ENCODE peak calls at places on chromosomes 4 and X, in four cellular contexts. One of them, this sample, is unnamed.

GRCh38 chrX:68832101-68832416 is 3.2 kb downstream of the EFNB1 start:
- DNase-seq in fibroblast of lung: peak
- DNase-seq in upper lobe of left lung: no peak
- DNase-seq in lung: no peak
- DNase-seq in this sample: no peak

GRCh38 chr4:8507251-8507570 is 66.6 kb downstream of the TRMT44 start:
- DNase-seq in lung: no peak
- DNase-seq in fibroblast of lung: no peak
- DNase-seq in upper lobe of left lung: no peak
- DNase-seq in this sample: no peak

GRCh38 chr4:40317921-40318658 is 17.0 kb upstream of the CHRNA9 start:
- DNase-seq in fibroblast of lung: no peak
- DNase-seq in upper lobe of left lung: no peak
- DNase-seq in lung: no peak
- DNase-seq in this sample: no peak

GRCh38 chrX:155767101-155767878 is 113.9 kb upstream of the VAMP7 start:
- DNase-seq in lung: peak
- DNase-seq in upper lobe of left lung: peak
- DNase-seq in fibroblast of lung: peak
- DNase-seq in this sample: no peak

GRCh38 chr4:138308421-138308820 is 66.3 kb upstream of the SLC7A11 start:
- DNase-seq in upper lobe of left lung: no peak
- DNase-seq in lung: no peak
- DNase-seq in fibroblast of lung: no peak
- DNase-seq in this sample: no peak

GRCh38 chr4:140884431-140885058 is 128.4 kb upstream of the TBC1D9 start:
- DNase-seq in lung: peak
- DNase-seq in upper lobe of left lung: no peak
- DNase-seq in fibroblast of lung: peak
- DNase-seq in this sample: no peak

GRCh38 chr4:24598025-24598424 is 13.7 kb upstream of the DHX15 start:
- DNase-seq in lung: peak
- DNase-seq in upper lobe of left lung: no peak
- DNase-seq in fibroblast of lung: no peak
- DNase-seq in this sample: no peak

GRCh38 chrX:153477039-153477438 is 6.7 kb upstream of the HAUS7 start:
- DNase-seq in fibroblast of lung: peak
- DNase-seq in upper lobe of left lung: no peak
- DNase-seq in lung: no peak
- DNase-seq in this sample: no peak

GRCh38 chrX:66698273-66699204 is 59.7 kb upstream of the EDA2R start:
- DNase-seq in upper lobe of left lung: no peak
- DNase-seq in lung: no peak
- DNase-seq in fibroblast of lung: no peak
- DNase-seq in this sample: no peak
- H3K4me3 ChIP-seq in upper lobe of left lung: no peak
- H3K4me3 ChIP-seq in lung: no peak
- H3K4me3 ChIP-seq in fibroblast of lung: no peak
- H3K4me3 ChIP-seq in this sample: no peak

DNA sequence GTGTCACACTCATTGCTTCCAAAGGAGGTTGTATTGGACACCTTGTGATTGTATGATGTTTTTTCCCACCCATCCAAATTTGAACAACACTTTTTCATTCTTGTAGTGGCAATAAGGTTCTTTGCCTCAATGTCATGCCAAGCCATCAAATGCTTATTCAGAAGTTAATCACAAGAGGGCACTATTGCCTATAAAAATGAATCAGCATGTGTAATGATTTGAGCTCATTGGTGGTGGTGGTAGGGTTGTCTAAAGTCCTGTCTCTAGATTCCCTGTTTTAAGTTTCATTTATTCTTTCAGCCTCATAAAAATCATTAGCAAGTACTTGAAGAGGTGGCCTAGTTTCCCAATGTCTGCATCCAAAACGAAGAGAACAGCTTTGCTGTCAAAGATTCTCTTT is 37.0 kb downstream of the IRS4 start:
- DNase-seq in lung: no peak
- DNase-seq in upper lobe of left lung: no peak
- DNase-seq in fibroblast of lung: peak
- DNase-seq in this sample: no peak
- TF ChIP-seq CTCF in lung: no peak
- TF ChIP-seq CTCF in upper lobe of left lung: peak
- TF ChIP-seq CTCF in fibroblast of lung: peak
- TF ChIP-seq CTCF in this sample: no peak

GRCh38 chr4:119039160-119039559 is 96.5 kb upstream of the MYOZ2 start:
- DNase-seq in lung: no peak
- DNase-seq in upper lobe of left lung: no peak
- DNase-seq in fibroblast of lung: no peak
- DNase-seq in this sample: no peak

GRCh38 chr4:119040261-119040660 is 95.4 kb upstream of the MYOZ2 start:
- DNase-seq in lung: no peak
- DNase-seq in fibroblast of lung: no peak
- DNase-seq in upper lobe of left lung: no peak
- DNase-seq in this sample: no peak

GRCh38 chr4:119039779-119040178 is 95.9 kb upstream of the MYOZ2 start:
- DNase-seq in upper lobe of left lung: peak
- DNase-seq in lung: no peak
- DNase-seq in fibroblast of lung: no peak
- DNase-seq in this sample: no peak

GRCh38 chr4:119041951-119042560 is 93.6 kb upstream of the MYOZ2 start:
- DNase-seq in upper lobe of left lung: no peak
- DNase-seq in fibroblast of lung: peak
- DNase-seq in lung: peak
- DNase-seq in this sample: peak

DNA sequence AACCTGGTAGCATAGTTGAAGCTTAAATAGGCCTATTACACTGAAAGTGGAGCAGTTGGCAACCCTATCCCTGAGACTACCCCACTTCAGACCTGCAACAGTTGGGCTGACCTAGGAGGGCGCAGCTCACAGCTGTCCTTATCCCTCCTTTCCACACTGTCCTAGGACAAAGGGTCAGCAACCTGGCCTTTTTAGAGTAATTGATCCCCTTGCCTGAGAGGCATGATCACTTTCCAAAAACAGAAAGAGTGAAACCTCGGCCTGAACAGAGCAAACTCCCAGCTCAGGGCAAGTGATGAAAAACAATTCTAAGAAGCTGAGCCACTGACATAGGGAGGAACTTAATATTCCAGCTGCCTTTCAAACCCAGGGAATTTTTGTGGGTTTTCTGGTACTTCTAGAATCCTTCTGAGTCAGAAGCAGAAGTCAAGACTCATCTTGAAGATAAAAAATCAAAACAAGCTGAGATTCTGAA is 94.9 kb upstream of the MYOZ2 start:
- DNase-seq in upper lobe of left lung: no peak
- DNase-seq in fibroblast of lung: peak
- DNase-seq in lung: no peak
- DNase-seq in this sample: no peak
- H3K27ac ChIP-seq in upper lobe of left lung: peak
- H3K27ac ChIP-seq in fibroblast of lung: peak
- H3K27ac ChIP-seq in lung: peak
- H3K27ac ChIP-seq in this sample: no peak

DNA sequence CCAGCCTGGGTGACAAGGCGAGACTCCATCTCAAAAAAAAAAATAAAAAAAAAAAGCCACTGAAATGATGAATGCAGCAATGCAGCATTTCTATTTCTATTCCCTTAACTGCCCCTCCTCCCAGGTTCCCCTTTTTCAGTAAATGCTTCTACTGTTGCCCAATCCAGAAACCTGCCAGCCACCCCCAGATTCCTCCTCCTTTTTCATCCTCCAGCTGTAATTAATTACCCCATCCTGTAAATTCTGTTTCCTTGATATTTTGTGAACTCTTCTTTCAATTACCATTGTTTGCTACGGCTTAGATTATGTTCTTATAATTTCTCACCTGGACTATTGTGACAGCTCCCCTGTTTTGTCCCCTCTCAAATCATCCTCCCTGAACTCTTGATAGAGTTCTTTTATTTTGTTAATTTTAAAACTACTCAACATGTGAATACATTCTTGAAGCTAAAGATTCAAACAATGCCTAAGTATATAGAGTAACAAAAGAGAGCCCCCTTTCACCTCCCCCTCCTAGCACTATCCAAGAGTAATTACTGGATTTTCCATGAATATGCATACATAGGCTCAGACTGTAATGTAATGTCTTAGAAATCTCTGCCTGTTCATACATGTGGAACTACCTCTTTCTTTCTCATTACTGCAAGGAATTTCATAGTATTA is 140.6 kb upstream of the GPC4 start:
- DNase-seq in upper lobe of left lung: no peak
- DNase-seq in lung: no peak
- DNase-seq in fibroblast of lung: no peak
- DNase-seq in this sample: no peak
- H3K4me3 ChIP-seq in upper lobe of left lung: no peak
- H3K4me3 ChIP-seq in lung: no peak
- H3K4me3 ChIP-seq in fibroblast of lung: no peak
- H3K4me3 ChIP-seq in this sample: no peak

GRCh38 chr4:176789955-176790354 is 2.8 kb downstream of the VEGFC start:
- DNase-seq in lung: no peak
- DNase-seq in upper lobe of left lung: no peak
- DNase-seq in fibroblast of lung: peak
- DNase-seq in this sample: no peak
- TF ChIP-seq CTCF in lung: peak
- TF ChIP-seq CTCF in upper lobe of left lung: peak
- TF ChIP-seq CTCF in fibroblast of lung: peak
- TF ChIP-seq CTCF in this sample: no peak

DNA sequence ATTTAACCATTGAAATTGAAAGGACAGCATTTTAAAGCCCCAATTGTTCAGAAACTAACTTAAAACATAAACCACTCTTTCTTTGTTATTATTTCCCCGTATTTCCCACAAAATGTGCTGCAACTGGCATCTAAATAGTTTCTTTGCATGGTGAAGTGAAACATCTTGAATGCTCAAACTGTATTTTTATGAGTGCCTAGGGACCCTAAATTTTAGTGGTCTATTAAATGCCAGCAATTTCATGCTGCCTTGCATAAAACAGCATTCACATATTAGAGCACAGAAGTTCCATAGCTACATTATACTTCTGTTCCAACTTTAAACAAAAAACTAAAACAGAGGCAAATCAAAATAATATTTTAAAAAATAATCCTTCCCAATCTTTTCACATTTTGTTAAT is 5.4 kb downstream of the RAB28 start:
- DNase-seq in lung: no peak
- DNase-seq in fibroblast of lung: no peak
- DNase-seq in upper lobe of left lung: no peak
- DNase-seq in this sample: no peak
- H3K27ac ChIP-seq in lung: no peak
- H3K27ac ChIP-seq in fibroblast of lung: no peak
- H3K27ac ChIP-seq in upper lobe of left lung: no peak
- H3K27ac ChIP-seq in this sample: no peak